ENCODE peak calls at places on chromosomes 4 and X, in four cellular contexts. E is stomach, H is GM12892, I is endothelial cell of umbilical vein. R is an unnamed sample.

GRCh38 chr4:121256346-121256745 is 92.2 kb upstream of the TNIP3 start:
- DNase-seq in E (no peak), H (peak), I (peak), R (peak)

GRCh38 chrX:107025538-107025937 is 25.5 kb upstream of the MORC4 start:
- DNase-seq in E (no peak), H (no peak), I (peak), R (peak)

GRCh38 chr4:39526810-39527295 is 386 bp downstream of the UGDH start:
- DNase-seq in E (no peak), H (peak), I (no peak), R (no peak)

GRCh38 chrX:74421181-74422028 is at the start of gene SLC16A2:
- DNase-seq in E (peak), H (no peak), I (peak), R (peak)

GRCh38 chrX:30831082-30831481 is 58.0 kb downstream of the TAB3 start:
- DNase-seq in E (no peak), H (no peak), I (no peak), R (no peak)

GRCh38 chr4:38065181-38065580 is 105.0 kb downstream of the PTTG2 start:
- DNase-seq in E (no peak), H (no peak), I (no peak), R (no peak)

GRCh38 chr4:94551616-94552564 is 100.1 kb downstream of the PDLIM5 start:
- DNase-seq in E (no peak), H (no peak), I (peak), R (no peak)

GRCh38 chr4:1825326-1825725 is 30.6 kb downstream of the LETM1 start:
- DNase-seq in E (no peak), H (no peak), I (no peak), R (no peak)

GRCh38 chrX:10900585-10901289 is 210.4 kb upstream of the HCCS start:
- DNase-seq in E (no peak), H (no peak), I (no peak), R (peak)

GRCh38 chrX:39854772-39855747 is 242.7 kb downstream of the BCOR start:
- DNase-seq in E (no peak), H (peak), I (no peak), R (no peak)

GRCh38 chr4:106344324-106344970 is 24.1 kb downstream of the GIMD1 start:
- DNase-seq in E (no peak), H (no peak), I (no peak), R (no peak)

GRCh38 chr4:56289934-56290333 is 97.4 kb downstream of the AASDH start:
- DNase-seq in E (no peak), H (no peak), I (no peak), R (no peak)

GRCh38 chr4:15250021-15250441 is 177.8 kb upstream of the C1QTNF7 start:
- DNase-seq in E (no peak), H (no peak), I (no peak), R (no peak)

GRCh38 chrX:30900227-30900626 is 11.2 kb upstream of the TAB3 start:
- DNase-seq in E (no peak), H (no peak), I (no peak), R (no peak)

GRCh38 chr4:36676139-36677050 is 395.0 kb downstream of the DTHD1 start:
- DNase-seq in E (no peak), H (no peak), I (no peak), R (no peak)

GRCh38 chrX:40099046-40099968 is 1.5 kb upstream of the BCOR start:
- DNase-seq in E (no peak), H (peak), I (no peak), R (no peak)

GRCh38 chr4:81648576-81649272 is 177.0 kb upstream of the RASGEF1B start:
- DNase-seq in E (no peak), H (no peak), I (no peak), R (no peak)

GRCh38 chr4:31104596-31104995 is 384.4 kb downstream of the PCDH7 start:
- DNase-seq in E (peak), H (no peak), I (no peak), R (no peak)

GRCh38 chr4:127781303-127782024 is 658 bp upstream of the HSPA4L start:
- DNase-seq in E (peak), H (no peak), I (no peak), R (peak)

GRCh38 chr4:10072420-10073017 is 44.1 kb downstream of the WDR1 start:
- DNase-seq in E (no peak), H (no peak), I (no peak), R (no peak)

GRCh38 chrX:46588263-46588662 is 14.7 kb downstream of the CHST7 start:
- DNase-seq in E (no peak), H (no peak), I (peak), R (no peak)

GRCh38 chrX:47293106-47293505 is 60.3 kb downstream of the USP11 start:
- DNase-seq in E (no peak), H (no peak), I (no peak), R (no peak)

GRCh38 chr4:94527556-94528233 is 76.0 kb downstream of the PDLIM5 start:
- DNase-seq in E (no peak), H (no peak), I (no peak), R (no peak)

GRCh38 chr4:73777612-73778011 is 37.2 kb downstream of the CXCL8 start:
- DNase-seq in E (no peak), H (no peak), I (peak), R (no peak)

GRCh38 chrX:1323315-1323714 is 13.3 kb upstream of the IL3RA start:
- DNase-seq in E (peak), H (peak), I (peak), R (no peak)

GRCh38 chrX:1322393-1322792 is 14.2 kb upstream of the IL3RA start:
- DNase-seq in E (no peak), H (no peak), I (no peak), R (no peak)

GRCh38 chrX:1330605-1331004 is 6.0 kb upstream of the IL3RA start:
- DNase-seq in E (no peak), H (no peak), I (no peak), R (no peak)

GRCh38 chrX:1325515-1326116 is 11.0 kb upstream of the IL3RA start:
- DNase-seq in E (no peak), H (no peak), I (no peak), R (no peak)

DNA sequence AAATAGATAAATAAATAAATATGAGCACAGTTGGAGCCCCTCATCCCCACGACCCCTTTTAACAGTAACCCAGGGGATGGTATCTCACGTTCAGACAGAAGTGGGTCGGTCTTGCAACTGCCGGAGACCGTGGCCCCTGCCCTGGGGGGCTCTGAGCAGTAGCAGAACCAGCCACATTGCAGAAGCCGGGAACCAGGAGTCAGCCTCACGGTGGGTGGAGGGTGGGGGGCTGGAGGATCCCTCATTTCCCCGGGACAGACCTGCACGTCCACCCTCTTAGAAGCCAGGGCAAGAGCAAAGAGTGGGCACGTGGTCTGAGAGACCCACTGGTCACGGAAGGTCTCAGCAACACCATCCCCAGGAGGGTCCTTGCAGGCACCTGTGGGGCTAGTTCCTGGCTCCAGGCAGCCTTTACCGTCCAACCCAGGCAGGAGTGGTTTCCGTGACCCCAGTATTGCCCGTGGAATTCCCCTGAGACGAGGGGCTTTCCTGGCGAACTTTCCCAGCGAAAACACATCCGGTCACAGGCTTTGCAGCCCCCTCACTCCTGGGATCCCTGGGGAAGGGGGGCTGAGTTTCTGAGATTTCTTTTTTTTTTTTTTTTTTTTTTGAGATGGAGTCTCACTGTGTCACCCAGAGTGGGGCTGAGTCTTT is 8.8 kb upstream of the IL3RA start:
- DNase-seq in E (no peak), H (peak), I (no peak), R (no peak)
- TF ChIP-seq POLR2A in E (no peak), H (no peak), I (no peak), R (no peak)

GRCh38 chr4:48131736-48132135 is 2.3 kb downstream of the TXK start:
- DNase-seq in E (no peak), H (no peak), I (no peak), R (no peak)

GRCh38 chr4:48127231-48127881 is 6.7 kb downstream of the TXK start:
- DNase-seq in E (no peak), H (no peak), I (no peak), R (no peak)

GRCh38 chr4:48127882-48128394 is 6.1 kb downstream of the TXK start:
- DNase-seq in E (peak), H (peak), I (peak), R (peak)

GRCh38 chr4:48130100-48130499 is 4.0 kb downstream of the TXK start:
- DNase-seq in E (no peak), H (no peak), I (no peak), R (no peak)

GRCh38 chr4:48129307-48130014 is 4.6 kb downstream of the TXK start:
- DNase-seq in E (no peak), H (no peak), I (no peak), R (no peak)
- TF ChIP-seq POLR2A in E (no peak), H (no peak), I (no peak), R (no peak)

DNA sequence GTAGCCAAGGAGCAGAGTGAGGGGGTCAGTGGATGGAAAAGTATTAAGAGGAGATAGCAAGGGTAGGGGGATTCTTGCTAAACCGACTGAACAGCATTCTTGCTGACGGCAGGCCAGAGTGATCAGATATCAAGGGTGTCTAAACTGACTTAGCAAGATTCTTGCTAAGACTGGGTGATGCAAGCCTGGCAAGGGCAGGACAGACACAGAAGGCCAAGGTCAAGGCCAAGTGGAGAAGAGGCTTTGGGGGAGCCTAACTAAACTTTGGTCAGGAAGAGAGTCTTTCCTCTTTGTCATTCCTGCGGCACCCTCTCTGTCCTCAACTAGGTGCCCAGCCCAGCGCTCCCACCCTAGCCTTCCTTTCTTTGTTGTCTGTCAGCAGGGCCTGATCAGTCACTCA is 812 bp downstream of the XPNPEP2 start:
- DNase-seq in E (no peak), H (no peak), I (no peak), R (no peak)
- TF ChIP-seq POLR2A in E (no peak), H (no peak), I (no peak), R (no peak)

GRCh38 chr4:3231431-3231980 is 17.5 kb upstream of the MSANTD1 start:
- DNase-seq in E (no peak), H (no peak), I (no peak), R (no peak)

GRCh38 chr4:3228881-3229280 is 20.1 kb upstream of the MSANTD1 start:
- DNase-seq in E (no peak), H (no peak), I (no peak), R (no peak)

GRCh38 chr4:3229964-3230363 is 19.0 kb upstream of the MSANTD1 start:
- DNase-seq in E (no peak), H (no peak), I (no peak), R (no peak)

GRCh38 chr4:3227878-3228675 is 20.9 kb upstream of the MSANTD1 start:
- DNase-seq in E (no peak), H (no peak), I (no peak), R (peak)

DNA sequence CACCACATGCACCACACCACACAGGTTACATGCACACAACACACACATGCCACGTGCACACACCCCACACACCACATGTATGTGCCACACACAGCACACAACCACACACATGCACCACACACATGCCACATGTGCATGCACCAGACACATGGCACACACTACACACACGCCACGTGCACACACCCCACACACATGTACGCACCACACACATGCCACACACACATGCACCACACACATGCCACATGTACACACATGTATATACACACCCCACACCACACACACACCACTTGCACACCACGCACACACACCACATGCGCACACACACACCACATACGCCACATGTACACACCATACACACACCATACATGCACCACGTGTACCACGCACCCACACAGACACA is 19.6 kb upstream of the MSANTD1 start:
- DNase-seq in E (no peak), H (no peak), I (no peak), R (no peak)
- TF ChIP-seq POLR2A in E (no peak), H (no peak), I (no peak), R (no peak)

DNA sequence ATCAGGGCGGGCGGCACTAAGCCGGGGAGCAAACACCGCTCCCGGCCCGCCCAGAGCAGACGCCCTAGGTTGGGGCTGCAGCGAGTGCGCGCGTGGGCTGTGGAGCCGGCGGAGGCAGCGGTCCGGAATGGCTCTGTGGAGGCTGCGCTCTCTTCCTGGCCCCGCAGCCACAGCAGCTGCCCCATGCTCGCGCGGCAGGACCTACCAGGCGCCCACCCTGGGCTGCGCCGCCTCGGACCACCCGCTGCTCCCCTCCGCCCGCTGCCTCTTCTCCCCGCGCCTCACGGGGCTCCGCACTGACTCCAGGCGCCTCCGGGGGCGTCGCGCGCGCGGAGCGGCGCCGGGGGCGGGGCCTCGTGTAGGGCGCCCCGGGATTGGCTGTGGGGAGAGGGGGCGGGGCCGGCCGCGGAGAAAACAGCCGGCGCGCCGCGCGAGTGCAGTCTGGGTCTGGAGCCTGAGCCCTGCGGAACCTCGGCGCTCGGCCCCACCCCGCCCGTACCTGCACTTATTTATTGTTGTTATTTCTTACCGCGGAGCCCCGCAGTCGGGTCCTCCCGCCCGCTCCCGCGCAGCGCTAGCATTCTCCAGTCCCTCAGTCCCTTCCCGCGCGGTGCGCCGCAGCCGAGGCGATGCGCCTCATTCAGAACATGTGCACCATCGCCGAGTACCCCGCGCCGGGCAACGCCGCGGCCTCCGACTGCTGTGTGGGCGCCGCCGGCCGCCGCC is at the start of gene RASL11B:
- DNase-seq in E (peak), H (peak), I (peak), R (peak)
- TF ChIP-seq POLR2A in E (no peak), H (no peak), I (no peak), R (peak)

DNA sequence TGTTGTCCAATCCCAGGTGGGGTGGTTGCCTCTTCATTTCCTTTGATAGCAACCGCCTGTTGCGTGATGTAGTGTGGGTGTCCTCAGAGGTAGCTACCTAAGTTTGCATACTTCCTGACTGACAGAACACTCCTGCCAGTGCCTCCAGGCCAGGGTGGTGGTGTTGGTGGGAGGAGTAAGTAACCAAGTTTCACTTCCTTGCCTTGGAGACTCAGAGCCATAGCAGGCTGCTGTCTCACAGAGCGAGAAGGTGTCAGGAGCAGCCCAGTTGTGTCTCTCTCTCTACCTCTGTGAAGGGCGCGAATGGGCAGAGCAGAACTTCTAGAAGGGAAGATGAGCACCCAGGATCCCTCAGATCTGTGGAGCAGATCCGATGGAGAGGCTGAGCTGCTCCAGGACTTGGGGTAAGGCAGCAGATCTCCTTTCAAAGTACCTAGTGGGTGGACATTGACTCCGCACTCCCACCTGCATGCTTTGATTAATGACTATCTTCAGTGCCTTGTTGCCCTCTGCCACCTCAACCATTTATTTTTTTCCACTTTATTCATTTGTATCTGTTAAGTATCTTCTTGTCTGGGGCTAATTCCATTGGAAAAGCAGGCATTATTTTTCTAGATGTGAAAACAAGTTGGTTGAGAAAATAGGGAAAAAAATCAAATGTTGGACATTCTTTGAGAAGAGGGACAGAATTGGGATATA is at the start of gene DAPP1:
- DNase-seq in E (peak), H (peak), I (no peak), R (no peak)
- TF ChIP-seq POLR2A in E (no peak), H (peak), I (no peak), R (no peak)

GRCh38 chrX:150967786-150968185 is 15.3 kb upstream of the HMGB3 start:
- DNase-seq in E (peak), H (no peak), I (no peak), R (no peak)
- TF ChIP-seq POLR2A in E (no peak), H (no peak), I (no peak), R (no peak)